ENCODE peak calls at places on chromosome 1, in four cellular contexts. X is mucosa of gallbladder, I is T follicular helper cell, J is cardiac fibroblast. P is an unnamed sample.
A peak's percentile ranks its signal among the peaks of the same experiment; 100 is the strongest.

GRCh38 chr1:109807398-109807795 is 43.7 kb upstream of the EPS8L3 start:
- DNase-seq in X (no peak), I (no peak), J (no peak), P (no peak)

GRCh38 chr1:152879559-152880198 is 1.6 kb downstream of the SMCP start:
- DNase-seq in X (no peak), I (no peak), J (no peak), P (no peak)

GRCh38 chr1:226119169-226119568 is 56.7 kb downstream of the H3-3A start:
- DNase-seq in X (no peak), I (no peak), J (no peak), P (no peak)

GRCh38 chr1:201665036-201665435 is 126.1 kb downstream of the NAV1 start:
- DNase-seq in X (no peak), I (no peak), J (no peak), P (no peak)

GRCh38 chr1:116012716-116013115 is 36.4 kb downstream of the SLC22A15 start:
- DNase-seq in X (no peak), I (no peak), J (no peak), P (no peak)

GRCh38 chr1:41319803-41320711 is 41.2 kb upstream of the FOXO6 start:
- DNase-seq in X (no peak), I (no peak), J (no peak), P (no peak)

GRCh38 chr1:154318386-154318785 is 2.5 kb upstream of the AQP10 start:
- DNase-seq in X (no peak), I (no peak), J (no peak), P (no peak)

GRCh38 chr1:187409341-187409740 is 580.6 kb downstream of the PLA2G4A start:
- DNase-seq in X (no peak), I (no peak), J (no peak), P (peak; percentile 3)

GRCh38 chr1:155379180-155379876 is 58.6 kb downstream of the RUSC1 start:
- DNase-seq in X (no peak), I (no peak), J (peak; percentile 93), P (peak; percentile 62)

GRCh38 chr1:208431721-208432120 is 187.5 kb upstream of the PLXNA2 start:
- DNase-seq in X (no peak), I (no peak), J (no peak), P (no peak)

GRCh38 chr1:240344918-240345317 is 253.2 kb downstream of the FMN2 start:
- DNase-seq in X (no peak), I (no peak), J (peak; percentile 44), P (no peak)